ENCODE peak calls at places on chromosomes 3 and 15, in six cellular contexts. One of them, this sample, is unnamed.

GRCh38 chr15:52284164-52284563 is 11.4 kb downstream of the MYO5C start:
- DNase-seq in breast epithelium: no peak
- DNase-seq in cardiac muscle cell: no peak
- DNase-seq in psoas muscle: no peak
- DNase-seq in CD4-positive, CD25-positive, alpha-beta regulatory T cell: no peak
- DNase-seq in endodermal cell: no peak
- DNase-seq in this sample: no peak

GRCh38 chr3:57228734-57229505 is 1.4 kb downstream of the APPL1 start:
- DNase-seq in cardiac muscle cell: no peak
- DNase-seq in breast epithelium: no peak
- DNase-seq in CD4-positive, CD25-positive, alpha-beta regulatory T cell: no peak
- DNase-seq in psoas muscle: no peak
- DNase-seq in endodermal cell: no peak
- DNase-seq in this sample: no peak

GRCh38 chr3:149596136-149596770 is 61.6 kb downstream of the WWTR1 start:
- DNase-seq in psoas muscle: no peak
- DNase-seq in CD4-positive, CD25-positive, alpha-beta regulatory T cell: no peak
- DNase-seq in cardiac muscle cell: no peak
- DNase-seq in endodermal cell: no peak
- DNase-seq in breast epithelium: no peak
- DNase-seq in this sample: no peak

GRCh38 chr3:105747621-105748165 is 121.1 kb downstream of the CBLB start:
- DNase-seq in cardiac muscle cell: no peak
- DNase-seq in CD4-positive, CD25-positive, alpha-beta regulatory T cell: no peak
- DNase-seq in endodermal cell: no peak
- DNase-seq in psoas muscle: no peak
- DNase-seq in breast epithelium: no peak
- DNase-seq in this sample: no peak

GRCh38 chr15:90413411-90414379 is 25.7 kb downstream of the IQGAP1 start:
- DNase-seq in cardiac muscle cell: no peak
- DNase-seq in breast epithelium: no peak
- DNase-seq in CD4-positive, CD25-positive, alpha-beta regulatory T cell: no peak
- DNase-seq in endodermal cell: no peak
- DNase-seq in psoas muscle: no peak
- DNase-seq in this sample: peak; percentile 62

GRCh38 chr3:73055583-73056364 is 5.7 kb upstream of the EBLN2 start:
- DNase-seq in endodermal cell: peak; percentile 68
- DNase-seq in breast epithelium: no peak
- DNase-seq in psoas muscle: no peak
- DNase-seq in CD4-positive, CD25-positive, alpha-beta regulatory T cell: no peak
- DNase-seq in cardiac muscle cell: no peak
- DNase-seq in this sample: no peak

GRCh38 chr3:189727898-189728297 is 96.7 kb downstream of the TP63 start:
- DNase-seq in cardiac muscle cell: no peak
- DNase-seq in breast epithelium: no peak
- DNase-seq in endodermal cell: no peak
- DNase-seq in psoas muscle: no peak
- DNase-seq in CD4-positive, CD25-positive, alpha-beta regulatory T cell: no peak
- DNase-seq in this sample: no peak

GRCh38 chr15:65870889-65871533 is 1.7 kb downstream of the RAB11A start:
- DNase-seq in endodermal cell: no peak
- DNase-seq in CD4-positive, CD25-positive, alpha-beta regulatory T cell: no peak
- DNase-seq in psoas muscle: no peak
- DNase-seq in cardiac muscle cell: no peak
- DNase-seq in breast epithelium: no peak
- DNase-seq in this sample: peak; percentile 42

GRCh38 chr3:127673191-127674098 is 693 bp downstream of the ABTB1 start:
- DNase-seq in endodermal cell: peak; percentile 76
- DNase-seq in psoas muscle: peak; percentile 77
- DNase-seq in breast epithelium: peak; percentile 55
- DNase-seq in cardiac muscle cell: no peak
- DNase-seq in CD4-positive, CD25-positive, alpha-beta regulatory T cell: peak; percentile 67
- DNase-seq in this sample: peak; percentile 32

GRCh38 chr3:166211451-166211850 is 374.2 kb upstream of the BCHE start:
- DNase-seq in psoas muscle: no peak
- DNase-seq in CD4-positive, CD25-positive, alpha-beta regulatory T cell: no peak
- DNase-seq in breast epithelium: no peak
- DNase-seq in endodermal cell: peak; percentile 36
- DNase-seq in cardiac muscle cell: no peak
- DNase-seq in this sample: no peak

GRCh38 chr15:74227968-74228722 is 8.0 kb upstream of the CCDC33 start:
- DNase-seq in breast epithelium: no peak
- DNase-seq in CD4-positive, CD25-positive, alpha-beta regulatory T cell: no peak
- DNase-seq in psoas muscle: no peak
- DNase-seq in cardiac muscle cell: no peak
- DNase-seq in endodermal cell: peak; percentile 55
- DNase-seq in this sample: no peak

GRCh38 chr3:25727316-25727715 is 55.9 kb downstream of the NGLY1 start:
- DNase-seq in cardiac muscle cell: no peak
- DNase-seq in psoas muscle: no peak
- DNase-seq in breast epithelium: no peak
- DNase-seq in endodermal cell: no peak
- DNase-seq in CD4-positive, CD25-positive, alpha-beta regulatory T cell: no peak
- DNase-seq in this sample: no peak

GRCh38 chr3:161291191-161291901 is 70.2 kb downstream of the NMD3 start:
- DNase-seq in endodermal cell: no peak
- DNase-seq in cardiac muscle cell: no peak
- DNase-seq in CD4-positive, CD25-positive, alpha-beta regulatory T cell: no peak
- DNase-seq in psoas muscle: no peak
- DNase-seq in breast epithelium: no peak
- DNase-seq in this sample: no peak

GRCh38 chr3:156176048-156176447 is 55.7 kb downstream of the KCNAB1 start:
- DNase-seq in cardiac muscle cell: no peak
- DNase-seq in psoas muscle: no peak
- DNase-seq in CD4-positive, CD25-positive, alpha-beta regulatory T cell: no peak
- DNase-seq in breast epithelium: no peak
- DNase-seq in endodermal cell: no peak
- DNase-seq in this sample: no peak

GRCh38 chr15:100241572-100242479 is 99.9 kb downstream of the ADAMTS17 start:
- DNase-seq in endodermal cell: peak; percentile 71
- DNase-seq in CD4-positive, CD25-positive, alpha-beta regulatory T cell: no peak
- DNase-seq in psoas muscle: no peak
- DNase-seq in breast epithelium: no peak
- DNase-seq in cardiac muscle cell: no peak
- DNase-seq in this sample: peak; percentile 11

GRCh38 chr15:26889298-26889898 is 22.5 kb downstream of the GABRA5 start:
- DNase-seq in cardiac muscle cell: peak; percentile 81
- DNase-seq in endodermal cell: peak; percentile 80
- DNase-seq in breast epithelium: no peak
- DNase-seq in psoas muscle: no peak
- DNase-seq in CD4-positive, CD25-positive, alpha-beta regulatory T cell: peak; percentile 11
- DNase-seq in this sample: peak; percentile 55

GRCh38 chr3:120092444-120092843 is 1.8 kb downstream of the GSK3B start:
- DNase-seq in cardiac muscle cell: no peak
- DNase-seq in CD4-positive, CD25-positive, alpha-beta regulatory T cell: no peak
- DNase-seq in psoas muscle: no peak
- DNase-seq in endodermal cell: no peak
- DNase-seq in breast epithelium: no peak
- DNase-seq in this sample: no peak

GRCh38 chr15:76575177-76576078 is 238.9 kb downstream of the ISL2 start:
- DNase-seq in psoas muscle: no peak
- DNase-seq in endodermal cell: no peak
- DNase-seq in breast epithelium: no peak
- DNase-seq in cardiac muscle cell: no peak
- DNase-seq in CD4-positive, CD25-positive, alpha-beta regulatory T cell: no peak
- DNase-seq in this sample: no peak

DNA sequence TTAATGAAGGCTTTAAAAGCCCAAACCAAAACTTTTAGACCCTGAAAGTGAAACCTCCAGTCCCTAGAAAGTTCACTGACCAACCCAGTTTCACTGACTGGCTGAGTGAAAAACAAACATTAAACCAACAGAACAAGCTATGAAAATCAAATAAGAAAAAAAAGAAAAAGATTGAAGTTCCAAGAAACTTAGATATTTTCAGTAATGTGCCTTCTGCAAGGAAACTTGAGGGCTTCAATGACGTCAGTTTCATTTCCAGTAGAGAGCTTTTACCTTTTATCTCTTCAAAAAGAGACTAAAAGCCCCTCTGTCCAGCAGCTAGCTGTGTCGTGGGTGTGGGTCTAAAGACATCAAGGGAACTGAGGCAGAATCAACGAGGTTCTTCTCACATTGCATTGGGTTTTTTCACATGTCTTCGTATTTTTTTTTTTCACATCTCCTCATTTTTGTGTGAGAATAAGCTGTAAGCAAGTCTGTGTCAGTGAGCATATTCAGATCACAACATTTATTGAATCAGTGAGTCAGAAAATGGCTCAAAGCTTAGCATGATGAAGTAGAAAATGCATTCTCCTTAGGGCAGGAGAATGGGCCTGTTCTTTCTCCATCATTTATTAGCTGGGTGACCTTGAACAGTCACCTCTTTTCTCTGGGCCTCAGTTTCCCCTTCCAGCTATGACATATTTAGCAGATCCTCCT is 54.8 kb upstream of the BCL6 start:
- DNase-seq in breast epithelium: no peak
- DNase-seq in cardiac muscle cell: no peak
- DNase-seq in CD4-positive, CD25-positive, alpha-beta regulatory T cell: no peak
- DNase-seq in psoas muscle: no peak
- DNase-seq in endodermal cell: no peak
- DNase-seq in this sample: no peak
- H3K4me1 ChIP-seq in breast epithelium: no peaks in the 10 kb centered on the region
- H3K4me1 ChIP-seq in cardiac muscle cell: no peaks in the 10 kb centered on the region
- H3K4me1 ChIP-seq in CD4-positive, CD25-positive, alpha-beta regulatory T cell: peaks cover 36% of the 10 kb centered on the region
- H3K4me1 ChIP-seq in psoas muscle: no peaks in the 10 kb centered on the region
- H3K4me1 ChIP-seq in endodermal cell: peaks cover 7% of the 10 kb centered on the region
- H3K4me1 ChIP-seq in this sample: peaks cover 6% of the 10 kb centered on the region

GRCh38 chr15:83695246-83695645 is 41.3 kb downstream of the ADAMTSL3 start:
- DNase-seq in breast epithelium: no peak
- DNase-seq in cardiac muscle cell: peak; percentile 59
- DNase-seq in CD4-positive, CD25-positive, alpha-beta regulatory T cell: no peak
- DNase-seq in psoas muscle: no peak
- DNase-seq in endodermal cell: peak; percentile 58
- DNase-seq in this sample: no peak
- H3K4me1 ChIP-seq in breast epithelium: no peaks in the 10 kb centered on the region
- H3K4me1 ChIP-seq in cardiac muscle cell: peaks cover 16% of the 10 kb centered on the region
- H3K4me1 ChIP-seq in CD4-positive, CD25-positive, alpha-beta regulatory T cell: no peaks in the 10 kb centered on the region
- H3K4me1 ChIP-seq in psoas muscle: no peaks in the 10 kb centered on the region
- H3K4me1 ChIP-seq in endodermal cell: no peaks in the 10 kb centered on the region
- H3K4me1 ChIP-seq in this sample: no peaks in the 10 kb centered on the region

DNA sequence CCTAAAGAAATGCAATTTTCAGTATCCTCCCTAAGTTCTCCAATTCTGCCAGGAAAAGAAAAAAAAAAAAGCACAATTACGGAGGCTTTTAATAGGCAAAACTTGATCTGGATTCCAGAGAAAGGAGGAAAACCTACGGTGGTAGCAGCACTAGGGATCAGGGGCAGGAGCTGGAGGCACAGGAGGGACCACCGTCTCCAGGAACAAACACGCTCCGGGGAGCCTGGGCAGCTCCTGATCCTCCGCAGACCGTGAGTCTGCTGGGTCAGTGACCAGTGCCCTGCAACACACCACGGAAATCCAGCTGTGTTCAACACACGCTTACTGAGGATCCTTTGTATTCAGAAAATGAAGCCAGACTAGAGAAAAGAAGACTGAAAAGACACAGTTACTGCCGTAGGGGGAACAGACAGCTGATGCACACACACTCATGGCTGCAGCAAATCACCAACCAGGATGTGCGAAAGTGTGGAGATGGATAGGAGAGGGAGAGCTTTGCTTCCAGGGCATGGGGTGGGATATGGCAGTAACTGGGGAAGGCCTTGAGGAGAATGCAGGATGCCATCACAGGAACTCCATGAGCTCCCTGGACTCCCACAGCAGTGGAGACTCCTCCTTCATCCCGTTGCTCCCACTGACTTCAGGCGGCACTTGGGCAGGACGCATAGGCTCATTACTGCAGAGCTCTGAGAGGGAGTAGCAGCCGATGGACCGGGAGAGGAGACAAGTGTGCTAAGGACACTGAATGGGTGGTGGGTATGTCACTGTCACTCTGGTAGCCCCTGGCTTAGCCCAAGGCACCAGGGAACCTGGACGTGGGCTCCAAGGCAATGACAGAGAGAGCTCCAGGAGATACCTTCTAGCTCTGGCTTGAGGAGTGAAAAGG is 167.0 kb downstream of the ATP10A start:
- DNase-seq in breast epithelium: peak; percentile 20
- DNase-seq in CD4-positive, CD25-positive, alpha-beta regulatory T cell: no peak
- DNase-seq in cardiac muscle cell: no peak
- DNase-seq in psoas muscle: no peak
- DNase-seq in endodermal cell: no peak
- DNase-seq in this sample: peak; percentile 19
- H3K4me1 ChIP-seq in breast epithelium: no peaks in the 10 kb centered on the region
- H3K4me1 ChIP-seq in CD4-positive, CD25-positive, alpha-beta regulatory T cell: no peaks in the 10 kb centered on the region
- H3K4me1 ChIP-seq in cardiac muscle cell: peaks cover 15% of the 10 kb centered on the region
- H3K4me1 ChIP-seq in psoas muscle: no peaks in the 10 kb centered on the region
- H3K4me1 ChIP-seq in endodermal cell: no peaks in the 10 kb centered on the region
- H3K4me1 ChIP-seq in this sample: no peaks in the 10 kb centered on the region

DNA sequence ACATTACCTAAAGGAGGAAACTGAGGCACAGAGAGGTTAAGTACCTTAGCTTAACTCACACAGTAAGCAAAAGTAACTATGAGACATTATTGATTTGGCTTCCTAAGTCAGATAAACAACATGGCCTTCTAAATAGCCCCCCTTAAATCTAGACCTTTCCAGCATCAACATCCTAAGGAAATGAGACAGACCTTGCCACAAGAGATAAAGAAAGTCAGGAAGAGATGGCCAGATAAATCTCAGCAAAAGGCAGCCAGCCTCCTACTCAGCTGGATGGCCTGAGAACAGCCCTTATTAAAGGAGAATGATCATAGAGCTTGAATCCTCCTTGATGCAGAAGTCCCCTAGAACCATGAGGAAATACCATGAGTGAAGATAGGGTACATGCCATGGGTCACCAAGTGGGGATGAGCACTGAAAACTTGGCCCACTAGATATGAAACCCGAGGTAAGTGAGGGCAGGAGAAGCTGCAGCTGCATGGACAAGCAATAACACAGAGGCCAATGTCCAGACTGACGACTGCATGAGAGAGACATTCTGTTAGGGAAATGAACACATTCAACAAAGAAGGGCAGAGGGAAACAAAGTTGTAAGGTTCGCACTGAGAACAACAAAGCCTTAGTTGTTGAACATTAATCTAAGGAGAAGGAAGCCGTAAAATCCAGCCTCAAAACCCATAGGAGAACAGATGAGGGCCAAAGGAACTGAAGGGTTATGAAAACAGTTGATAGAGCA is 69.6 kb downstream of the ZIC4 start:
- DNase-seq in cardiac muscle cell: no peak
- DNase-seq in endodermal cell: no peak
- DNase-seq in psoas muscle: no peak
- DNase-seq in breast epithelium: no peak
- DNase-seq in CD4-positive, CD25-positive, alpha-beta regulatory T cell: no peak
- DNase-seq in this sample: no peak
- H3K4me1 ChIP-seq in cardiac muscle cell: no peaks in the 10 kb centered on the region
- H3K4me1 ChIP-seq in endodermal cell: peaks cover 3% of the 10 kb centered on the region
- H3K4me1 ChIP-seq in psoas muscle: no peaks in the 10 kb centered on the region
- H3K4me1 ChIP-seq in breast epithelium: no peaks in the 10 kb centered on the region
- H3K4me1 ChIP-seq in CD4-positive, CD25-positive, alpha-beta regulatory T cell: no peaks in the 10 kb centered on the region
- H3K4me1 ChIP-seq in this sample: no peaks in the 10 kb centered on the region

This sample was measured in Caco-2.